ENCODE peak calls at places on chromosomes 6 and 20, in four cellular contexts. M, W, F and T are unnamed samples.

GRCh38 chr6:7086488-7086887 is 21.3 kb upstream of the RREB1 start:
- DNase-seq in W (peak; percentile 61), M (peak; percentile 68), F (peak; percentile 50), T (no peak)

GRCh38 chr20:62761058-62761758 is 35.1 kb upstream of the MRGBP start:
- DNase-seq in M (no peak), F (no peak), W (peak; percentile 38), T (peak; percentile 63)

GRCh38 chr6:97240222-97240621 is 42.8 kb downstream of the MMS22L start:
- DNase-seq in W (peak; percentile 63), M (no peak), F (no peak), T (no peak)

GRCh38 chr6:109456283-109456583 is 661 bp upstream of the MICAL1 start:
- DNase-seq in F (no peak), M (no peak), W (no peak), T (no peak)

GRCh38 chr6:55694148-55694547 is 115.2 kb upstream of the HMGCLL1 start:
- DNase-seq in F (no peak), W (peak; percentile 39), M (no peak), T (no peak)

GRCh38 chr6:165729307-165729936 is 66.4 kb upstream of the PDE10A start:
- DNase-seq in F (peak; percentile 39), W (peak; percentile 15), M (peak; percentile 10), T (peak; percentile 56)

GRCh38 chr6:138654715-138655634 is 118.6 kb upstream of the CCDC28A start:
- DNase-seq in F (no peak), W (peak; percentile 91), M (no peak), T (no peak)

GRCh38 chr6:158803733-158804143 is 15.4 kb downstream of the EZR start:
- DNase-seq in M (peak; percentile 53), F (no peak), W (no peak), T (peak; percentile 55)

GRCh38 chr20:37388831-37389230 is 42.9 kb downstream of the SRC start:
- DNase-seq in F (no peak), M (no peak), W (no peak), T (no peak)

GRCh38 chr6:160240691-160241084 is 17.9 kb downstream of the SLC22A2 start:
- DNase-seq in W (no peak), M (no peak), F (no peak), T (no peak)

GRCh38 chr20:3188823-3189413 is 15.6 kb downstream of the DDRGK1 start:
- DNase-seq in M (no peak), W (no peak), F (no peak), T (no peak)

GRCh38 chr6:31332637-31333602 is 24.1 kb downstream of the HLA-B start:
- DNase-seq in M (no peak), F (no peak), W (no peak), T (no peak)

GRCh38 chr6:139536751-139537617 is 162.5 kb upstream of the CITED2 start:
- DNase-seq in M (no peak), F (peak; percentile 24), W (no peak), T (peak; percentile 56)

GRCh38 chr20:21767739-21768223 is 62.3 kb downstream of the PAX1 start:
- DNase-seq in W (no peak), F (no peak), M (peak; percentile 64), T (peak; percentile 15)

GRCh38 chr20:36155629-36155971 is 1.1 kb downstream of the EPB41L1 start:
- DNase-seq in F (no peak), M (no peak), W (no peak), T (no peak)
- H3K4me3 ChIP-seq in F (no peak overlapping the region), M (no peak overlapping the region), W (peak overlapping the region; percentile 86), T (no peak overlapping the region)

DNA sequence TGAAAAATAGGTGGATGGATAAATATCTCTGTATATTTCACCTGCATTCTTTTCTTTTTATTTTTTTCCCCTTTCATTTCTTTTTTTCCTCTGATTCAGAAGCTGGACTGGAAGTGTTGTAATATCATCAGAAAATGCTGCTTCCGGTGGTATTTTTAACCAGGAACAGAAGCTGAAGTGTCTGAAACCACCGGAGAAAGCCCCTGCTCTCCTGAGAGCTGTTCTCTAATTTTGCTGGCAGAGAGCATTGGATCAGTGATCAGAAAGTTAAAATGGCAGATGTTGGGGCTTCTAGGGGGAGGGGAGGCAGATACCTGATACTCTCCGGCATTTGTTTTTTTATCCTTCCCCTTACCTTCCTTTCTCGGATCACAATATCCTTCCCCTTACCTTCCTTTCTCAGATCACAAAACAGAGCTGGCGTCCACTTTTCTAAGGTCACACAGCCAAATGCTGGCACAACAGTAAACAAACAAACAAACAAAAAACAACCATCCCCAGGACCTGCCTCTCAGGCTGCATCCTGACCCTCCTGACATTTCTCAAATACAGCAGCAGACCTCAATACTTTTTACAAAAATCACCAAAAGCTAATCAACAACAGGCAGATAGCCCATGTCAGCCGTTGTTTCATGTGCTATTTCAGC is 143.2 kb upstream of the ZNF217 start:
- DNase-seq in W (peak; percentile 76), M (peak; percentile 52), F (no peak), T (no peak)
- H3K27ac ChIP-seq in W (peak overlapping the region; percentile 95), M (peak overlapping the region; percentile 76), F (peak overlapping the region; percentile 34), T (peak overlapping the region; percentile 83)

DNA sequence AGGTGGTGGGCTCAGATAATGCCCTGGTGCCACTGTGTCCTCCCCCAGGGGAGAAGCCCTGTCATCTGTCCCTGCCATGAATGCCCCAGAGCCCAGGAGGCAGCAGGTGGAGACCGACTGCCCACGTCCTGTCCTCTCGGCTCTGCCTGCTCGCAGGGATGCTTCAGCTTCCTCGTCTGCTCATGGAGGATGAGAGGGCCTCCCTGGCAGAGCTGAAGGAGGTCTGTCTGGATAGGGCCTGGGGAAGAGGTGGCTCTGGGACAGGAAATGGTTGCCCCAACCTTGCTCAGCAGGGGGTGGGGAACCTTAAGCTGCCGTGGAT is 25.7 kb upstream of the NOL4L start:
- DNase-seq in M (no peak), F (no peak), W (no peak), T (no peak)
- H3K27me3 ChIP-seq in M (peaks cover 12% of the 10 kb centered on the region), F (peaks cover 10% of the 10 kb centered on the region), W (peaks cover 22% of the 10 kb centered on the region), T (no peaks in the 10 kb centered on the region)

DNA sequence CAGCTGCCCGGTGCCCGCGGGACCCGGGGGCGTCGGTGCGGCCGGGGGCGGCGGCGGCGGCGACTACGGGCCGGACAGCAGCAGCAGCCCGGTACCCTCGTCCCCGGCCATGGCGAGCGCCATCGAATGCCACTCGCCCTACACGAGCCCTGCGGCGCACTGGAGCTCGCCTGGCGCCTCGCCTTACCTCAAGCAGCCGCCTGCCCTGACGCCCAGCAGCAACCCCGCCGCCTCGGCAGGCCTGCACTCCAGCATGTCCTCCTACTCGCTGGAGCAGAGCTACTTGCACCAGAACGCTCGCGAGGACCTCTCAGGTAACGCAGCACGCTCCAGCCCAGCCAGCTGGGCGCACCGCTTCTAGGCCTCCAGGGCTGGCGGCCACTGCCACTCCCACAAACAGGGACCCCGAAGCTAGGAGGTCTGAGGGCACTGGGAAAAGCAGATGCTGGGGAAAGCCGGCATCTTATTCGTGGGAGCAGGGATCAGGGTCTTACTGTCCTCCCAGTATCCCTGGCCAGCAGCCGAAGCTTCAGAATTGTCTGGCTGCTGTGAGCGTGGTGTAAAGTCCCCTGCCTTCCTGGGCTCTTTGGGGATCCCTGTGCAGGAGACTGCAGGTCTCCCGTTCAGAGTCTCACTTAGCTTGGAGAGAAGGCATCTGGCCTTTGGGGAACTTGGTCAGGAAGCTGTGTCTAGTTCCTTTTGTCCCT is 1.6 kb downstream of the FOXF2 start:
- DNase-seq in F (no peak), M (no peak), W (peak; percentile 63), T (no peak)
- H3K4me3 ChIP-seq in F (peak overlapping the region; percentile 49), M (no peak overlapping the region), W (peak overlapping the region; percentile 78), T (no peak overlapping the region)